ENCODE peak calls at places on chromosomes 3 and 15, in five cellular contexts. L is fibroblast of mammary gland, G is brain microvascular endothelial cell, P is mesothelial cell of epicardium, U is endodermal cell. X is an unnamed sample.
A peak's percentile ranks its signal among the peaks of the same experiment; 100 is the strongest.

GRCh38 chr3:161576733-161577510 is 80.3 kb downstream of the OTOL1 start:
- DNase-seq in U (no peak), G (no peak), L (peak; percentile 53), P (no peak), X (no peak)

GRCh38 chr3:137647179-137647578 is 116.9 kb upstream of the SOX14 start:
- DNase-seq in L (no peak), U (peak; percentile 81), G (no peak), P (no peak), X (no peak)

GRCh38 chr3:129908417-129908816 is 14.9 kb upstream of the TMCC1 start:
- DNase-seq in L (no peak), U (no peak), P (no peak), G (no peak), X (no peak)

GRCh38 chr3:46221368-46221767 is 13.3 kb upstream of the CCR1 start:
- DNase-seq in P (no peak), G (no peak), U (no peak), L (no peak), X (no peak)

GRCh38 chr15:70362911-70363310 is 265.2 kb upstream of the TLE3 start:
- DNase-seq in P (no peak), U (peak; percentile 87), G (peak; percentile 35), L (peak; percentile 39), X (peak; percentile 28)

GRCh38 chr15:28026221-28026620 is 72.9 kb downstream of the OCA2 start:
- DNase-seq in L (no peak), G (no peak), U (no peak), P (no peak), X (no peak)

GRCh38 chr15:70042553-70043214 is 55.0 kb downstream of the TLE3 start:
- DNase-seq in U (no peak), L (no peak), P (no peak), G (no peak), X (no peak)

GRCh38 chr3:185715091-185715490 is 109.8 kb downstream of the IGF2BP2 start:
- DNase-seq in U (peak; percentile 72), L (no peak), P (no peak), G (no peak), X (no peak)

GRCh38 chr3:64462203-64463120 is 225.3 kb downstream of the ADAMTS9 start:
- DNase-seq in P (no peak), L (peak; percentile 92), G (peak; percentile 95), U (peak; percentile 22), X (peak; percentile 97)

GRCh38 chr3:31196881-31197364 is 302.5 kb upstream of the GADL1 start:
- DNase-seq in G (peak; percentile 82), U (peak; percentile 50), P (no peak), L (peak; percentile 72), X (peak; percentile 79)

GRCh38 chr3:45100998-45101407 is 45.2 kb downstream of the CDCP1 start:
- DNase-seq in U (no peak), L (peak; percentile 91), G (peak; percentile 4), P (no peak), X (peak; percentile 31)

GRCh38 chr15:58086479-58086878 is 21.0 kb upstream of the ALDH1A2 start:
- DNase-seq in L (peak; percentile 51), G (no peak), P (no peak), U (no peak), X (peak; percentile 42)

GRCh38 chr15:68045289-68046265 is 8.5 kb upstream of the PIAS1 start:
- DNase-seq in G (no peak), P (no peak), L (no peak), U (peak; percentile 68), X (no peak)

GRCh38 chr3:79461129-79461792 is 306.5 kb downstream of the ROBO1 start:
- DNase-seq in U (no peak), L (no peak), P (no peak), G (no peak), X (no peak)

GRCh38 chr15:85607842-85608241 is 186.9 kb downstream of the KLHL25 start:
- DNase-seq in P (no peak), L (peak; percentile 91), G (peak; percentile 78), U (no peak), X (peak; percentile 90)

GRCh38 chr3:183122257-183122932 is 23.1 kb upstream of the MCCC1 start:
- DNase-seq in L (peak; percentile 71), U (peak; percentile 60), P (no peak), G (peak; percentile 59), X (peak; percentile 85)

GRCh38 chr3:106130384-106131084 is 261.7 kb upstream of the CBLB start:
- DNase-seq in L (peak; percentile 81), P (no peak), U (no peak), G (peak; percentile 83), X (peak; percentile 93)

GRCh38 chr15:74776851-74777768 is 4.8 kb upstream of the CSK start:
- DNase-seq in U (peak; percentile 93), L (no peak), G (no peak), P (no peak), X (no peak)

GRCh38 chr15:76217029-76217866 is 94.0 kb downstream of the ETFA start:
- DNase-seq in L (peak; percentile 30), G (peak; percentile 20), U (no peak), P (no peak), X (peak; percentile 86)